ENCODE peak calls at places on chromosomes 2 and 18, in seven cellular contexts. H, Q, A, O, M, W and S are unnamed samples.
A peak's percentile ranks its signal among the peaks of the same experiment; 100 is the strongest.

GRCh38 chr2:128745946-128746345 is 427.3 kb upstream of the HS6ST1 start:
- DNase-seq in W (no peak), H (no peak), M (no peak), A (no peak), O (no peak), Q (no peak), S (no peak)

GRCh38 chr2:161090401-161090800 is 69.8 kb upstream of the TANK start:
- DNase-seq in W (no peak), Q (no peak), O (no peak), H (peak; percentile 28), M (peak; percentile 87), A (no peak), S (no peak)

GRCh38 chr18:33421225-33421624 is 19.3 kb downstream of the CCDC178 start:
- DNase-seq in M (no peak), Q (no peak), W (no peak), A (no peak), H (no peak), O (no peak), S (no peak)

GRCh38 chr2:232438951-232439757 is 16.8 kb upstream of the ALPI start:
- DNase-seq in H (peak; percentile 23), Q (no peak), W (no peak), O (no peak), M (peak; percentile 39), A (no peak), S (peak; percentile 50)

GRCh38 chr18:63578357-63578958 is 8.7 kb upstream of the SERPINB13 start:
- DNase-seq in O (no peak), W (no peak), M (peak; percentile 34), H (peak; percentile 56), A (peak; percentile 53), Q (peak; percentile 4), S (peak; percentile 67)

GRCh38 chr2:236177967-236178909 is 10.1 kb upstream of the GBX2 start:
- DNase-seq in O (peak; percentile 19), M (peak; percentile 74), A (peak; percentile 91), W (peak; percentile 66), Q (no peak), H (peak; percentile 74), S (peak; percentile 66)

GRCh38 chr2:10347559-10347941 is 44.8 kb downstream of the HPCAL1 start:
- DNase-seq in A (no peak), H (no peak), W (no peak), O (no peak), M (no peak), Q (no peak), S (no peak)

GRCh38 chr2:204643326-204643725 is 98.1 kb downstream of the PARD3B start:
- DNase-seq in O (no peak), Q (no peak), H (no peak), W (no peak), A (no peak), M (no peak), S (no peak)

GRCh38 chr2:43028188-43028587 is 198.2 kb downstream of the ZFP36L2 start:
- DNase-seq in W (no peak), H (no peak), M (no peak), O (no peak), A (no peak), Q (no peak), S (no peak)